ENCODE peak calls at places on chromosomes 2 and 18, in eight cellular contexts. One of them, this sample, is unnamed.

GRCh38 chr2:68885074-68885810 is 14.0 kb upstream of the BMP10 start:
- DNase-seq in right lobe of liver: no peak
- DNase-seq in Peyer's patch: no peak
- DNase-seq in adrenal gland: no peak
- DNase-seq in H54: no peak
- DNase-seq in heart left ventricle: no peak
- DNase-seq in lower leg skin: no peak
- DNase-seq in IMR-90: no peak
- DNase-seq in this sample: no peak

GRCh38 chr2:230913812-230914211 is 11.2 kb downstream of the GPR55 start:
- DNase-seq in heart left ventricle: no peak
- DNase-seq in IMR-90: no peak
- DNase-seq in right lobe of liver: no peak
- DNase-seq in lower leg skin: peak; percentile 6
- DNase-seq in adrenal gland: no peak
- DNase-seq in H54: no peak
- DNase-seq in Peyer's patch: no peak
- DNase-seq in this sample: peak; percentile 8

GRCh38 chr2:234754126-234754525 is 197.7 kb upstream of the SH3BP4 start:
- DNase-seq in lower leg skin: no peak
- DNase-seq in Peyer's patch: no peak
- DNase-seq in adrenal gland: no peak
- DNase-seq in right lobe of liver: no peak
- DNase-seq in IMR-90: peak; percentile 52
- DNase-seq in heart left ventricle: no peak
- DNase-seq in H54: no peak
- DNase-seq in this sample: no peak

GRCh38 chr2:230961091-230961491 is 34.8 kb upstream of the SPATA3 start:
- DNase-seq in right lobe of liver: no peak
- DNase-seq in H54: no peak
- DNase-seq in Peyer's patch: no peak
- DNase-seq in heart left ventricle: no peak
- DNase-seq in IMR-90: no peak
- DNase-seq in adrenal gland: no peak
- DNase-seq in lower leg skin: peak; percentile 18
- DNase-seq in this sample: no peak

GRCh38 chr2:37377187-37377532 is 32.7 kb downstream of the QPCT start:
- DNase-seq in lower leg skin: no peak
- DNase-seq in Peyer's patch: no peak
- DNase-seq in right lobe of liver: no peak
- DNase-seq in heart left ventricle: no peak
- DNase-seq in adrenal gland: no peak
- DNase-seq in H54: no peak
- DNase-seq in IMR-90: peak; percentile 66
- DNase-seq in this sample: no peak

GRCh38 chr2:188645982-188646381 is 328.2 kb upstream of the COL3A1 start:
- DNase-seq in lower leg skin: no peak
- DNase-seq in IMR-90: peak; percentile 83
- DNase-seq in adrenal gland: no peak
- DNase-seq in right lobe of liver: no peak
- DNase-seq in Peyer's patch: no peak
- DNase-seq in H54: no peak
- DNase-seq in heart left ventricle: no peak
- DNase-seq in this sample: no peak

GRCh38 chr2:65678779-65679394 is 246.5 kb upstream of the SPRED2 start:
- DNase-seq in lower leg skin: no peak
- DNase-seq in adrenal gland: no peak
- DNase-seq in heart left ventricle: no peak
- DNase-seq in IMR-90: no peak
- DNase-seq in Peyer's patch: no peak
- DNase-seq in H54: no peak
- DNase-seq in right lobe of liver: no peak
- DNase-seq in this sample: no peak

GRCh38 chr2:217186152-217186551 is 326.3 kb upstream of the TNP1 start:
- DNase-seq in IMR-90: no peak
- DNase-seq in lower leg skin: peak; percentile 88
- DNase-seq in H54: no peak
- DNase-seq in right lobe of liver: no peak
- DNase-seq in adrenal gland: peak; percentile 19
- DNase-seq in Peyer's patch: no peak
- DNase-seq in heart left ventricle: no peak
- DNase-seq in this sample: no peak

GRCh38 chr18:63936156-63936931 is 12.8 kb upstream of the HMSD start:
- DNase-seq in IMR-90: peak; percentile 45
- DNase-seq in right lobe of liver: peak; percentile 88
- DNase-seq in Peyer's patch: peak; percentile 73
- DNase-seq in heart left ventricle: peak; percentile 76
- DNase-seq in H54: peak; percentile 13
- DNase-seq in adrenal gland: peak; percentile 67
- DNase-seq in lower leg skin: peak; percentile 96
- DNase-seq in this sample: peak; percentile 95

GRCh38 chr18:51251625-51252024 is 54.1 kb upstream of the MEX3C start:
- DNase-seq in adrenal gland: no peak
- DNase-seq in lower leg skin: no peak
- DNase-seq in right lobe of liver: no peak
- DNase-seq in H54: no peak
- DNase-seq in heart left ventricle: no peak
- DNase-seq in Peyer's patch: peak; percentile 60
- DNase-seq in IMR-90: no peak
- DNase-seq in this sample: no peak

GRCh38 chr18:59142274-59142673 is 2.6 kb downstream of the SEC11C start:
- DNase-seq in heart left ventricle: no peak
- DNase-seq in Peyer's patch: no peak
- DNase-seq in right lobe of liver: no peak
- DNase-seq in IMR-90: no peak
- DNase-seq in lower leg skin: no peak
- DNase-seq in H54: no peak
- DNase-seq in adrenal gland: no peak
- DNase-seq in this sample: no peak

GRCh38 chr18:59141294-59142068 is 1.8 kb downstream of the SEC11C start:
- DNase-seq in H54: no peak
- DNase-seq in right lobe of liver: no peak
- DNase-seq in heart left ventricle: no peak
- DNase-seq in Peyer's patch: no peak
- DNase-seq in IMR-90: no peak
- DNase-seq in lower leg skin: no peak
- DNase-seq in adrenal gland: no peak
- DNase-seq in this sample: no peak

GRCh38 chr18:59140287-59140885 is 702 bp downstream of the SEC11C start:
- DNase-seq in Peyer's patch: peak; percentile 32
- DNase-seq in adrenal gland: peak; percentile 30
- DNase-seq in right lobe of liver: peak; percentile 28
- DNase-seq in IMR-90: peak; percentile 51
- DNase-seq in lower leg skin: no peak
- DNase-seq in heart left ventricle: no peak
- DNase-seq in H54: peak; percentile 12
- DNase-seq in this sample: peak; percentile 38

GRCh38 chr18:59139615-59140286 is at the start of gene SEC11C:
- DNase-seq in IMR-90: peak; percentile 94
- DNase-seq in H54: peak; percentile 66
- DNase-seq in Peyer's patch: peak; percentile 95
- DNase-seq in lower leg skin: peak; percentile 99
- DNase-seq in adrenal gland: peak; percentile 98
- DNase-seq in right lobe of liver: peak; percentile 97
- DNase-seq in heart left ventricle: peak; percentile 95
- DNase-seq in this sample: peak; percentile 98

GRCh38 chr18:59139291-59139614 is 431 bp upstream of the SEC11C start:
- DNase-seq in IMR-90: peak; percentile 81
- DNase-seq in H54: peak; percentile 73
- DNase-seq in right lobe of liver: peak; percentile 89
- DNase-seq in heart left ventricle: peak; percentile 83
- DNase-seq in Peyer's patch: peak; percentile 93
- DNase-seq in lower leg skin: peak; percentile 96
- DNase-seq in adrenal gland: peak; percentile 93
- DNase-seq in this sample: peak; percentile 92
- TF ChIP-seq POLR2A in IMR-90: no peak
- TF ChIP-seq POLR2A in H54: no peak
- TF ChIP-seq POLR2A in right lobe of liver: no peak
- TF ChIP-seq POLR2A in heart left ventricle: no peak
- TF ChIP-seq POLR2A in Peyer's patch: no peak
- TF ChIP-seq POLR2A in lower leg skin: no peak
- TF ChIP-seq POLR2A in adrenal gland: peak; percentile 60
- TF ChIP-seq POLR2A in this sample: no peak

GRCh38 chr2:96489261-96489660 is 15.9 kb downstream of the NEURL3 start:
- DNase-seq in heart left ventricle: no peak
- DNase-seq in adrenal gland: no peak
- DNase-seq in lower leg skin: no peak
- DNase-seq in H54: no peak
- DNase-seq in right lobe of liver: no peak
- DNase-seq in Peyer's patch: no peak
- DNase-seq in IMR-90: no peak
- DNase-seq in this sample: no peak

GRCh38 chr2:96484096-96484495 is 21.1 kb downstream of the NEURL3 start:
- DNase-seq in H54: no peak
- DNase-seq in adrenal gland: no peak
- DNase-seq in heart left ventricle: no peak
- DNase-seq in IMR-90: no peak
- DNase-seq in right lobe of liver: no peak
- DNase-seq in Peyer's patch: no peak
- DNase-seq in lower leg skin: no peak
- DNase-seq in this sample: no peak

GRCh38 chr2:96485350-96485749 is 19.8 kb downstream of the NEURL3 start:
- DNase-seq in right lobe of liver: no peak
- DNase-seq in adrenal gland: no peak
- DNase-seq in H54: peak; percentile 38
- DNase-seq in heart left ventricle: no peak
- DNase-seq in lower leg skin: no peak
- DNase-seq in IMR-90: no peak
- DNase-seq in Peyer's patch: no peak
- DNase-seq in this sample: no peak

GRCh38 chr2:96489673-96490072 is 15.5 kb downstream of the NEURL3 start:
- DNase-seq in heart left ventricle: no peak
- DNase-seq in Peyer's patch: no peak
- DNase-seq in IMR-90: no peak
- DNase-seq in H54: no peak
- DNase-seq in lower leg skin: no peak
- DNase-seq in right lobe of liver: no peak
- DNase-seq in adrenal gland: no peak
- DNase-seq in this sample: no peak

GRCh38 chr2:96485751-96486643 is 19.2 kb downstream of the NEURL3 start:
- DNase-seq in right lobe of liver: peak; percentile 79
- DNase-seq in H54: peak; percentile 83
- DNase-seq in IMR-90: peak; percentile 87
- DNase-seq in adrenal gland: peak; percentile 86
- DNase-seq in heart left ventricle: peak; percentile 75
- DNase-seq in lower leg skin: no peak
- DNase-seq in Peyer's patch: peak; percentile 66
- DNase-seq in this sample: peak; percentile 87
- TF ChIP-seq POLR2A in right lobe of liver: peak; percentile 46
- TF ChIP-seq POLR2A in H54: peak; percentile 40
- TF ChIP-seq POLR2A in IMR-90: no peak
- TF ChIP-seq POLR2A in adrenal gland: peak; percentile 85
- TF ChIP-seq POLR2A in heart left ventricle: peak; percentile 69
- TF ChIP-seq POLR2A in lower leg skin: no peak
- TF ChIP-seq POLR2A in Peyer's patch: peak; percentile 67
- TF ChIP-seq POLR2A in this sample: no peak

DNA sequence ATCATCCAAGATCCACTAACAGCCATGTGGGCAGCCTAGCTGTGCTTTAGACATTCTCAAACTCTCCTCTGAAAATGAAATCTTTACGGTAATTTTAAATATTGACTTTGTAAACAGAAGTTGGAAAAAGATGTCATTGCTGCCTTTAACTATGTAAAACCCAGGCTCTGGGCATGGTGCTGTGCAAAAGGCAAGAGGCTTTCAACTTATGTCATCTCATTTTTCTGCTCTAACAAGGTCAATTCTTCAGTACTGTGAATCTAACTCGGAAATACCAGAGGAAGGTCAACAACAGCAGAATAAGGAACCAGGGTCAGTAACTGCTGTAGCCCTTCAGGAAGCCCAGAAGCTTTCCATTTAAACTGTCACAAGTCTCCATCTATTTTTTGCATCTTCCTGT is 37.0 kb upstream of the MPP4 start:
- DNase-seq in right lobe of liver: no peak
- DNase-seq in adrenal gland: no peak
- DNase-seq in heart left ventricle: no peak
- DNase-seq in Peyer's patch: no peak
- DNase-seq in IMR-90: no peak
- DNase-seq in lower leg skin: no peak
- DNase-seq in H54: no peak
- DNase-seq in this sample: no peak
- TF ChIP-seq POLR2A in right lobe of liver: no peak
- TF ChIP-seq POLR2A in adrenal gland: no peak
- TF ChIP-seq POLR2A in heart left ventricle: no peak
- TF ChIP-seq POLR2A in Peyer's patch: no peak
- TF ChIP-seq POLR2A in IMR-90: no peak
- TF ChIP-seq POLR2A in lower leg skin: no peak
- TF ChIP-seq POLR2A in H54: no peak
- TF ChIP-seq POLR2A in this sample: no peak

GRCh38 chr2:11786592-11786991 is 40.2 kb downstream of the LPIN1 start:
- DNase-seq in H54: no peak
- DNase-seq in lower leg skin: peak; percentile 50
- DNase-seq in Peyer's patch: no peak
- DNase-seq in IMR-90: no peak
- DNase-seq in heart left ventricle: no peak
- DNase-seq in adrenal gland: no peak
- DNase-seq in right lobe of liver: no peak
- DNase-seq in this sample: no peak

GRCh38 chr2:11787991-11788390 is 41.6 kb downstream of the LPIN1 start:
- DNase-seq in lower leg skin: peak; percentile 70
- DNase-seq in adrenal gland: no peak
- DNase-seq in H54: no peak
- DNase-seq in IMR-90: no peak
- DNase-seq in heart left ventricle: no peak
- DNase-seq in right lobe of liver: no peak
- DNase-seq in Peyer's patch: no peak
- DNase-seq in this sample: no peak

GRCh38 chr2:11789243-11789642 is 42.8 kb downstream of the LPIN1 start:
- DNase-seq in right lobe of liver: no peak
- DNase-seq in adrenal gland: no peak
- DNase-seq in heart left ventricle: no peak
- DNase-seq in lower leg skin: peak; percentile 43
- DNase-seq in IMR-90: no peak
- DNase-seq in H54: no peak
- DNase-seq in Peyer's patch: no peak
- DNase-seq in this sample: no peak

GRCh38 chr2:11790228-11790627 is 43.8 kb downstream of the LPIN1 start:
- DNase-seq in adrenal gland: no peak
- DNase-seq in H54: no peak
- DNase-seq in lower leg skin: peak; percentile 45
- DNase-seq in heart left ventricle: no peak
- DNase-seq in Peyer's patch: no peak
- DNase-seq in IMR-90: no peak
- DNase-seq in right lobe of liver: no peak
- DNase-seq in this sample: no peak

GRCh38 chr2:11788725-11789124 is 42.3 kb downstream of the LPIN1 start:
- DNase-seq in Peyer's patch: no peak
- DNase-seq in right lobe of liver: no peak
- DNase-seq in heart left ventricle: no peak
- DNase-seq in lower leg skin: peak; percentile 67
- DNase-seq in adrenal gland: no peak
- DNase-seq in H54: no peak
- DNase-seq in IMR-90: no peak
- DNase-seq in this sample: no peak
- TF ChIP-seq POLR2A in Peyer's patch: no peak
- TF ChIP-seq POLR2A in right lobe of liver: no peak
- TF ChIP-seq POLR2A in heart left ventricle: no peak
- TF ChIP-seq POLR2A in lower leg skin: no peak
- TF ChIP-seq POLR2A in adrenal gland: no peak
- TF ChIP-seq POLR2A in H54: no peak
- TF ChIP-seq POLR2A in IMR-90: no peak
- TF ChIP-seq POLR2A in this sample: no peak